ENCODE peak calls at places on chromosomes 1 and 21, in six cellular contexts. One of them, this sample, is unnamed.

GRCh38 chr1:220791959-220792358 is 5.2 kb downstream of the MTARC1 start:
- DNase-seq in left lung: no peak
- DNase-seq in NCI-H1417: no peak
- DNase-seq in upper lobe of right lung: no peak
- DNase-seq in HTR-8/SVneo: no peak
- DNase-seq in fibroblast of gingiva: peak; percentile 38
- DNase-seq in this sample: no peak

GRCh38 chr1:161001537-161001936 is 19.4 kb downstream of the F11R start:
- DNase-seq in left lung: no peak
- DNase-seq in NCI-H1417: peak; percentile 16
- DNase-seq in upper lobe of right lung: peak; percentile 37
- DNase-seq in HTR-8/SVneo: no peak
- DNase-seq in fibroblast of gingiva: no peak
- DNase-seq in this sample: peak; percentile 13

GRCh38 chr1:184283999-184284398 is 102.8 kb upstream of the C1orf21 start:
- DNase-seq in left lung: no peak
- DNase-seq in NCI-H1417: no peak
- DNase-seq in upper lobe of right lung: no peak
- DNase-seq in HTR-8/SVneo: no peak
- DNase-seq in fibroblast of gingiva: peak; percentile 70
- DNase-seq in this sample: no peak

GRCh38 chr1:235888119-235888643 is 21.5 kb upstream of the LYST start:
- DNase-seq in left lung: no peak
- DNase-seq in NCI-H1417: no peak
- DNase-seq in upper lobe of right lung: no peak
- DNase-seq in HTR-8/SVneo: no peak
- DNase-seq in fibroblast of gingiva: no peak
- DNase-seq in this sample: no peak

GRCh38 chr1:156172696-156173470 is 19.5 kb downstream of the SEMA4A start:
- DNase-seq in left lung: no peak
- DNase-seq in NCI-H1417: no peak
- DNase-seq in upper lobe of right lung: no peak
- DNase-seq in HTR-8/SVneo: no peak
- DNase-seq in fibroblast of gingiva: no peak
- DNase-seq in this sample: no peak

GRCh38 chr1:62588000-62588399 is 9.3 kb upstream of the ANGPTL3 start:
- DNase-seq in left lung: no peak
- DNase-seq in NCI-H1417: no peak
- DNase-seq in upper lobe of right lung: no peak
- DNase-seq in HTR-8/SVneo: no peak
- DNase-seq in fibroblast of gingiva: peak; percentile 7
- DNase-seq in this sample: no peak

GRCh38 chr1:164772635-164773034 is 213.7 kb downstream of the PBX1 start:
- DNase-seq in left lung: peak; percentile 81
- DNase-seq in NCI-H1417: no peak
- DNase-seq in upper lobe of right lung: peak; percentile 76
- DNase-seq in HTR-8/SVneo: peak; percentile 59
- DNase-seq in fibroblast of gingiva: peak; percentile 65
- DNase-seq in this sample: no peak

GRCh38 chr21:41678016-41678935 is 88.6 kb downstream of the RIPK4 start:
- DNase-seq in left lung: peak; percentile 60
- DNase-seq in NCI-H1417: peak; percentile 54
- DNase-seq in upper lobe of right lung: peak; percentile 76
- DNase-seq in HTR-8/SVneo: peak; percentile 59
- DNase-seq in fibroblast of gingiva: no peak
- DNase-seq in this sample: no peak

GRCh38 chr1:92957020-92957734 is 4.1 kb downstream of the DIPK1A start:
- DNase-seq in left lung: no peak
- DNase-seq in NCI-H1417: no peak
- DNase-seq in upper lobe of right lung: no peak
- DNase-seq in HTR-8/SVneo: no peak
- DNase-seq in fibroblast of gingiva: no peak
- DNase-seq in this sample: no peak

GRCh38 chr1:160664573-160665051 is 17.8 kb upstream of the SLAMF1 start:
- DNase-seq in left lung: no peak
- DNase-seq in NCI-H1417: no peak
- DNase-seq in upper lobe of right lung: no peak
- DNase-seq in HTR-8/SVneo: no peak
- DNase-seq in fibroblast of gingiva: no peak
- DNase-seq in this sample: no peak

GRCh38 chr1:101311146-101311892 is 74.5 kb downstream of the S1PR1 start:
- DNase-seq in left lung: no peak
- DNase-seq in NCI-H1417: no peak
- DNase-seq in upper lobe of right lung: no peak
- DNase-seq in HTR-8/SVneo: no peak
- DNase-seq in fibroblast of gingiva: no peak
- DNase-seq in this sample: no peak

GRCh38 chr1:42333662-42334239 is 1.3 kb downstream of the FOXJ3 start:
- DNase-seq in left lung: no peak
- DNase-seq in NCI-H1417: no peak
- DNase-seq in upper lobe of right lung: no peak
- DNase-seq in HTR-8/SVneo: no peak
- DNase-seq in fibroblast of gingiva: no peak
- DNase-seq in this sample: no peak

GRCh38 chr1:101190441-101190840 is 46.4 kb upstream of the S1PR1 start:
- DNase-seq in left lung: no peak
- DNase-seq in NCI-H1417: no peak
- DNase-seq in upper lobe of right lung: no peak
- DNase-seq in HTR-8/SVneo: no peak
- DNase-seq in fibroblast of gingiva: peak; percentile 19
- DNase-seq in this sample: no peak

GRCh38 chr1:204493882-204494280 is 724 bp downstream of the PIK3C2B start:
- DNase-seq in left lung: peak; percentile 86
- DNase-seq in NCI-H1417: peak; percentile 97
- DNase-seq in upper lobe of right lung: peak; percentile 90
- DNase-seq in HTR-8/SVneo: no peak
- DNase-seq in fibroblast of gingiva: no peak
- DNase-seq in this sample: peak; percentile 54

GRCh38 chr1:51924455-51924854 is 45.9 kb upstream of the NRDC start:
- DNase-seq in left lung: no peak
- DNase-seq in NCI-H1417: no peak
- DNase-seq in upper lobe of right lung: no peak
- DNase-seq in HTR-8/SVneo: peak; percentile 35
- DNase-seq in fibroblast of gingiva: peak; percentile 21
- DNase-seq in this sample: no peak